ENCODE peak calls at places on chromosomes 11 and 22, in five cellular contexts. O is fibroblast of lung, A is caudate nucleus, N is fibroblast of the conjunctiva, Y is glomerular endothelial cell. P is an unnamed sample.

GRCh38 chr11:16403851-16404250 is 47.5 kb upstream of the SOX6 start:
- DNase-seq in O (no peak), A (no peak), N (no peak), Y (no peak), P (no peak)

GRCh38 chr11:1647901-1648721 is 18.5 kb downstream of the KRTAP5-5 start:
- DNase-seq in O (no peak), A (no peak), N (no peak), Y (no peak), P (no peak)

GRCh38 chr11:70415642-70416395 is 17.5 kb downstream of the CTTN start:
- DNase-seq in O (peak), A (no peak), N (peak), Y (no peak), P (no peak)

GRCh38 chr22:23034621-23035556 is 35.4 kb upstream of the GNAZ start:
- DNase-seq in O (no peak), A (no peak), N (no peak), Y (no peak), P (peak)

GRCh38 chr11:48148749-48149148 is 67.9 kb upstream of the OR4B1 start:
- DNase-seq in O (peak), A (no peak), N (no peak), Y (no peak), P (no peak)

GRCh38 chr11:33383075-33383919 is 126.1 kb downstream of the HIPK3 start:
- DNase-seq in O (peak), A (no peak), N (no peak), Y (no peak), P (no peak)

GRCh38 chr22:42662114-42663021 is 13.2 kb upstream of the CYB5R3 start:
- DNase-seq in O (peak), A (peak), N (no peak), Y (no peak), P (peak)

GRCh38 chr11:131192628-131193027 is 177.8 kb upstream of the NTM start:
- DNase-seq in O (no peak), A (no peak), N (no peak), Y (no peak), P (no peak)

GRCh38 chr11:117002639-117003305 is 95.5 kb downstream of the SIK3 start:
- DNase-seq in O (no peak), A (no peak), N (no peak), Y (no peak), P (no peak)

GRCh38 chr11:61744181-61744580 is 8.3 kb upstream of the MYRF start:
- DNase-seq in O (peak), A (no peak), N (no peak), Y (no peak), P (no peak)

GRCh38 chr22:30373331-30374325 is 13.6 kb downstream of the RNF215 start:
- DNase-seq in O (no peak), A (no peak), N (no peak), Y (no peak), P (no peak)

GRCh38 chr11:117697319-117697718 is 99.7 kb downstream of the DSCAML1 start:
- DNase-seq in O (no peak), A (no peak), N (no peak), Y (no peak), P (no peak)

GRCh38 chr11:7657306-7658025 is 15.8 kb downstream of the CYB5R2 start:
- DNase-seq in O (peak), A (peak), N (peak), Y (peak), P (peak)

P was measured in NAMALWA.